ENCODE peak calls at places on chromosome X, in four cellular contexts. Z is M059J, R is transverse colon, H is coronary artery. S is an unnamed sample.

GRCh38 chrX:39519566-39520301 is 578.0 kb downstream of the BCOR start:
- DNase-seq in R (no peak), Z (no peak), H (no peak), S (no peak)

GRCh38 chrX:97705936-97706335 is 822.2 kb downstream of the RPA4 start:
- DNase-seq in Z (peak; percentile 18), H (no peak), R (no peak), S (no peak)

GRCh38 chrX:82961129-82961528 is 547.0 kb upstream of the POU3F4 start:
- DNase-seq in Z (peak; percentile 10), H (no peak), R (no peak), S (no peak)

GRCh38 chrX:427812-428725 is 41.4 kb upstream of the PPP2R3B start:
- DNase-seq in Z (no peak), R (no peak), H (no peak), S (no peak)

GRCh38 chrX:123153846-123154335 is 30.2 kb upstream of the GRIA3 start:
- DNase-seq in H (no peak), Z (peak; percentile 68), R (no peak), S (no peak)

GRCh38 chrX:8815460-8816065 is 14.4 kb upstream of the FAM9A start:
- DNase-seq in R (no peak), H (no peak), Z (peak; percentile 56), S (no peak)

GRCh38 chrX:111431007-111431406 is 19.0 kb upstream of the DCX start:
- DNase-seq in R (no peak), Z (no peak), H (no peak), S (no peak)

GRCh38 chrX:70969635-70970481 is 39.0 kb upstream of the SLC7A3 start:
- DNase-seq in Z (no peak), R (no peak), H (no peak), S (no peak)

GRCh38 chrX:11437642-11438379 is 144.6 kb downstream of the AMELX start:
- DNase-seq in R (peak; percentile 22), Z (peak; percentile 73), H (no peak), S (no peak)

GRCh38 chrX:72569786-72570185 is 2.9 kb downstream of the HDAC8 start:
- DNase-seq in R (no peak), Z (peak; percentile 90), H (no peak), S (no peak)

GRCh38 chrX:87517571-87518141 is at the start of gene KLHL4:
- DNase-seq in Z (peak; percentile 67), R (no peak), H (no peak), S (no peak)

GRCh38 chrX:74426615-74427014 is 5.3 kb downstream of the SLC16A2 start:
- DNase-seq in Z (no peak), R (no peak), H (no peak), S (no peak)

GRCh38 chrX:106014119-106014775 is 24.3 kb downstream of the SERPINA7 start:
- DNase-seq in R (no peak), Z (no peak), H (no peak), S (no peak)

GRCh38 chrX:154515803-154516654 is at the start of gene FAM3A:
- DNase-seq in H (peak; percentile 94), R (peak; percentile 96), Z (peak; percentile 86), S (peak; percentile 97)

GRCh38 chrX:76555816-76556215 is 128.3 kb downstream of the MAGEE1 start:
- DNase-seq in H (no peak), R (no peak), Z (peak; percentile 7), S (no peak)

GRCh38 chrX:144379156-144379555 is 495.3 kb downstream of the UBE2NL start:
- DNase-seq in Z (no peak), R (no peak), H (no peak), S (no peak)

GRCh38 chrX:21373637-21374162 is 518 bp upstream of the CNKSR2 start:
- DNase-seq in Z (no peak), R (no peak), H (no peak), S (peak; percentile 88)

GRCh38 chrX:1542994-1543725 is 6.2 kb upstream of the P2RY8 start:
- DNase-seq in Z (no peak), R (no peak), H (no peak), S (peak; percentile 72)

GRCh38 chrX:148929686-148930085 is 429.3 kb downstream of the AFF2 start:
- DNase-seq in Z (peak; percentile 81), R (no peak), H (no peak), S (no peak)

GRCh38 chrX:47232197-47232802 is 509 bp upstream of the USP11 start:
- DNase-seq in H (no peak), Z (peak; percentile 35), R (no peak), S (no peak)